ENCODE peak calls at places on chromosomes 16 and 17, in five cellular contexts. One of them, this sample, is unnamed.
A peak's percentile ranks its signal among the peaks of the same experiment; 100 is the strongest.

GRCh38 chr16:23131436-23131835 is 17.8 kb downstream of the USP31 start:
- DNase-seq in non-pigmented ciliary epithelial cell: no peak
- DNase-seq in GM12892: no peak
- DNase-seq in HuH-7.5: no peak
- DNase-seq in mucosa of gallbladder: no peak
- DNase-seq in this sample: no peak

GRCh38 chr16:13435873-13436474 is 484.0 kb upstream of the ERCC4 start:
- DNase-seq in non-pigmented ciliary epithelial cell: no peak
- DNase-seq in GM12892: no peak
- DNase-seq in HuH-7.5: no peak
- DNase-seq in mucosa of gallbladder: no peak
- DNase-seq in this sample: no peak

GRCh38 chr17:10276436-10276835 is 78.0 kb upstream of the GAS7 start:
- DNase-seq in non-pigmented ciliary epithelial cell: no peak
- DNase-seq in GM12892: no peak
- DNase-seq in HuH-7.5: no peak
- DNase-seq in mucosa of gallbladder: no peak
- DNase-seq in this sample: no peak

GRCh38 chr17:68172461-68172954 is 75.3 kb upstream of the AMZ2 start:
- DNase-seq in non-pigmented ciliary epithelial cell: peak; percentile 13
- DNase-seq in GM12892: no peak
- DNase-seq in HuH-7.5: peak; percentile 33
- DNase-seq in mucosa of gallbladder: peak; percentile 70
- DNase-seq in this sample: peak; percentile 26

GRCh38 chr16:13866073-13866472 is 53.9 kb upstream of the ERCC4 start:
- DNase-seq in non-pigmented ciliary epithelial cell: peak; percentile 20
- DNase-seq in GM12892: peak; percentile 32
- DNase-seq in HuH-7.5: peak; percentile 45
- DNase-seq in mucosa of gallbladder: peak; percentile 88
- DNase-seq in this sample: peak; percentile 23

GRCh38 chr17:21511368-21512195 is 135.4 kb downstream of the KCNJ12 start:
- DNase-seq in non-pigmented ciliary epithelial cell: peak; percentile 24
- DNase-seq in GM12892: peak; percentile 43
- DNase-seq in HuH-7.5: peak; percentile 45
- DNase-seq in mucosa of gallbladder: peak; percentile 80
- DNase-seq in this sample: peak; percentile 28

GRCh38 chr17:22505660-22506059 is 813.3 kb downstream of the KCNJ18 start:
- DNase-seq in non-pigmented ciliary epithelial cell: no peak
- DNase-seq in GM12892: no peak
- DNase-seq in HuH-7.5: no peak
- DNase-seq in mucosa of gallbladder: no peak
- DNase-seq in this sample: no peak

GRCh38 chr16:54792811-54793210 is 137.9 kb upstream of the IRX5 start:
- DNase-seq in non-pigmented ciliary epithelial cell: no peak
- DNase-seq in GM12892: no peak
- DNase-seq in HuH-7.5: no peak
- DNase-seq in mucosa of gallbladder: no peak
- DNase-seq in this sample: no peak

GRCh38 chr17:720706-721539 is 6.3 kb upstream of the VPS53 start:
- DNase-seq in non-pigmented ciliary epithelial cell: no peak
- DNase-seq in GM12892: no peak
- DNase-seq in HuH-7.5: no peak
- DNase-seq in mucosa of gallbladder: no peak
- DNase-seq in this sample: no peak

GRCh38 chr17:50817142-50817751 is 18.1 kb upstream of the WFIKKN2 start:
- DNase-seq in non-pigmented ciliary epithelial cell: no peak
- DNase-seq in GM12892: peak; percentile 57
- DNase-seq in HuH-7.5: peak; percentile 66
- DNase-seq in mucosa of gallbladder: no peak
- DNase-seq in this sample: no peak

GRCh38 chr16:85234310-85235235 is 122.3 kb upstream of the CIBAR2 start:
- DNase-seq in non-pigmented ciliary epithelial cell: no peak
- DNase-seq in GM12892: no peak
- DNase-seq in HuH-7.5: peak; percentile 99
- DNase-seq in mucosa of gallbladder: peak; percentile 41
- DNase-seq in this sample: no peak

GRCh38 chr16:20612551-20613470 is 36.6 kb upstream of the ACSM2B start:
- DNase-seq in non-pigmented ciliary epithelial cell: no peak
- DNase-seq in GM12892: no peak
- DNase-seq in HuH-7.5: no peak
- DNase-seq in mucosa of gallbladder: no peak
- DNase-seq in this sample: no peak

GRCh38 chr17:78839173-78839761 is 1.3 kb downstream of the USP36 start:
- DNase-seq in non-pigmented ciliary epithelial cell: no peak
- DNase-seq in GM12892: no peak
- DNase-seq in HuH-7.5: no peak
- DNase-seq in mucosa of gallbladder: no peak
- DNase-seq in this sample: peak; percentile 35

GRCh38 chr17:36592316-36592710 is 634 bp downstream of the DHRS11 start:
- DNase-seq in non-pigmented ciliary epithelial cell: no peak
- DNase-seq in GM12892: no peak
- DNase-seq in HuH-7.5: peak; percentile 44
- DNase-seq in mucosa of gallbladder: no peak
- DNase-seq in this sample: no peak

GRCh38 chr16:67254809-67255552 is 6.2 kb downstream of the SLC9A5 start:
- DNase-seq in non-pigmented ciliary epithelial cell: no peak
- DNase-seq in GM12892: no peak
- DNase-seq in HuH-7.5: no peak
- DNase-seq in mucosa of gallbladder: no peak
- DNase-seq in this sample: no peak

GRCh38 chr16:50699345-50700159 is 6.1 kb downstream of the NOD2 start:
- DNase-seq in non-pigmented ciliary epithelial cell: no peak
- DNase-seq in GM12892: no peak
- DNase-seq in HuH-7.5: no peak
- DNase-seq in mucosa of gallbladder: no peak
- DNase-seq in this sample: no peak

GRCh38 chr17:39598635-39599005 is 9.1 kb downstream of the NEUROD2 start:
- DNase-seq in non-pigmented ciliary epithelial cell: no peak
- DNase-seq in GM12892: no peak
- DNase-seq in HuH-7.5: no peak
- DNase-seq in mucosa of gallbladder: no peak
- DNase-seq in this sample: no peak

GRCh38 chr17:81513669-81514484 is 1.3 kb upstream of the ACTG1 start:
- DNase-seq in non-pigmented ciliary epithelial cell: no peak
- DNase-seq in GM12892: no peak
- DNase-seq in HuH-7.5: no peak
- DNase-seq in mucosa of gallbladder: peak; percentile 68
- DNase-seq in this sample: no peak

GRCh38 chr16:22055881-22056280 is 36.5 kb upstream of the VWA3A start:
- DNase-seq in non-pigmented ciliary epithelial cell: no peak
- DNase-seq in GM12892: no peak
- DNase-seq in HuH-7.5: no peak
- DNase-seq in mucosa of gallbladder: no peak
- DNase-seq in this sample: no peak

This sample was measured in HS-5.